ENCODE peak calls at places on chromosome 3, in five cellular contexts. One of them, this sample, is unnamed.

GRCh38 chr3:131083190-131083863 is 56.6 kb downstream of the NEK11 start:
- DNase-seq in lower lobe of right lung: no peak
- DNase-seq in colonic mucosa: no peak
- DNase-seq in adrenal gland: peak; percentile 42
- DNase-seq in astrocyte: no peak
- DNase-seq in this sample: peak; percentile 61

GRCh38 chr3:116280130-116280740 is 165.1 kb downstream of the LSAMP start:
- DNase-seq in lower lobe of right lung: no peak
- DNase-seq in colonic mucosa: no peak
- DNase-seq in adrenal gland: no peak
- DNase-seq in astrocyte: no peak
- DNase-seq in this sample: no peak

GRCh38 chr3:140341817-140342403 is 336.0 kb upstream of the TRIM42 start:
- DNase-seq in lower lobe of right lung: no peak
- DNase-seq in colonic mucosa: no peak
- DNase-seq in adrenal gland: no peak
- DNase-seq in astrocyte: no peak
- DNase-seq in this sample: no peak

GRCh38 chr3:197374951-197375560 is 76.6 kb upstream of the DLG1 start:
- DNase-seq in lower lobe of right lung: no peak
- DNase-seq in colonic mucosa: no peak
- DNase-seq in adrenal gland: no peak
- DNase-seq in astrocyte: no peak
- DNase-seq in this sample: no peak

GRCh38 chr3:62559831-62560445 is 186.6 kb upstream of the FEZF2 start:
- DNase-seq in lower lobe of right lung: no peak
- DNase-seq in colonic mucosa: no peak
- DNase-seq in adrenal gland: no peak
- DNase-seq in astrocyte: no peak
- DNase-seq in this sample: no peak

GRCh38 chr3:45137656-45138181 is 8.5 kb downstream of the CDCP1 start:
- DNase-seq in lower lobe of right lung: no peak
- DNase-seq in colonic mucosa: no peak
- DNase-seq in adrenal gland: no peak
- DNase-seq in astrocyte: no peak
- DNase-seq in this sample: peak; percentile 50

GRCh38 chr3:41997702-41998551 is 36.0 kb upstream of the ULK4 start:
- DNase-seq in lower lobe of right lung: no peak
- DNase-seq in colonic mucosa: no peak
- DNase-seq in adrenal gland: no peak
- DNase-seq in astrocyte: no peak
- DNase-seq in this sample: no peak

GRCh38 chr3:123799544-123800351 is 84.4 kb downstream of the MYLK start:
- DNase-seq in lower lobe of right lung: no peak
- DNase-seq in colonic mucosa: peak; percentile 73
- DNase-seq in adrenal gland: no peak
- DNase-seq in astrocyte: peak; percentile 81
- DNase-seq in this sample: no peak

GRCh38 chr3:183822631-183823030 is 2.7 kb downstream of the MAP6D1 start:
- DNase-seq in lower lobe of right lung: no peak
- DNase-seq in colonic mucosa: no peak
- DNase-seq in adrenal gland: no peak
- DNase-seq in astrocyte: no peak
- DNase-seq in this sample: no peak

GRCh38 chr3:187841552-187841951 is 96.3 kb upstream of the BCL6 start:
- DNase-seq in lower lobe of right lung: no peak
- DNase-seq in colonic mucosa: no peak
- DNase-seq in adrenal gland: peak; percentile 79
- DNase-seq in astrocyte: peak; percentile 20
- DNase-seq in this sample: no peak

DNA sequence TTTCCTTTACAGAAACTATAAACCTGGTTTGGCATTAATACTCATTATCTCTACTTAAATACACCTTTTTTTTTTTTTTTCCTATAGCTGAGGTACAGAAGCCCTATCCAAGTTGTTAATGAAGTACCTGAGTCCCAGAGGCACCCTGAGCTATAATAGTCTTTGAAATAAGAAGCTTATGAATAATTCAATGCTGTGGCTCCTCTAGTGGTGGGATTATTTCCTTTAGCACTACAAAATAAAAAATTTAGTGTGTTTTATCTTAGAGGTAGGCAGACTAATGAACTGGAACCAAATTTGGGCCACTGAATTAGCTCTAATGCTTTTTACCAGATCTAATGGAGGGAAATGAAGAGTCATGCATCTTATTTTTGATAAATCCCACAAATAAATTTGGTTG is 611.9 kb downstream of the EDEM1 start:
- DNase-seq in lower lobe of right lung: no peak
- DNase-seq in colonic mucosa: no peak
- DNase-seq in adrenal gland: no peak
- DNase-seq in astrocyte: no peak
- DNase-seq in this sample: no peak
- H3K4me1 ChIP-seq in lower lobe of right lung: no peaks in the 10 kb centered on the region
- H3K4me1 ChIP-seq in colonic mucosa: no peaks in the 10 kb centered on the region
- H3K4me1 ChIP-seq in adrenal gland: no peaks in the 10 kb centered on the region
- H3K4me1 ChIP-seq in astrocyte: no peaks in the 10 kb centered on the region
- H3K4me1 ChIP-seq in this sample: no peaks in the 10 kb centered on the region

GRCh38 chr3:29494305-29495036 is 213.6 kb downstream of the RBMS3 start:
- DNase-seq in lower lobe of right lung: no peak
- DNase-seq in colonic mucosa: no peak
- DNase-seq in adrenal gland: no peak
- DNase-seq in astrocyte: no peak
- DNase-seq in this sample: no peak

GRCh38 chr3:29493109-29493508 is 212.2 kb downstream of the RBMS3 start:
- DNase-seq in lower lobe of right lung: no peak
- DNase-seq in colonic mucosa: peak; percentile 33
- DNase-seq in adrenal gland: no peak
- DNase-seq in astrocyte: no peak
- DNase-seq in this sample: no peak

DNA sequence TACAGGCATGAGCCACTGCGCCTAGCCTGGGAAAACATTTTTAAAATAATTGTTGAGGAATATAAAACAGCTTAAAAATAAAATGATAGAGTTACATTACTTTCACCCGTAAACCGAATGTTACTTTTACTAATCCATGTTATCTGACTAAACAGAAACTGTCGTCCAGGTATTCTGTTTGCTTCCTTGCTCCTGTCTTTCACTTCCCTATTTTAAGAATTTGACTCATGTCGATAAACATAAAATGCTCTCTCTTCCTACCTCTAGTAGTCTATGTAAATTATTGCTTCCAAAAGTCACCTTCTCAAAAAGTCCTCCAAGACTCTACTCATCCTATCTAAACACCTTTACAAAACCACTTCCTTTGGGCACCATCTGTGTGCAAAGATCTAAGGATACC is 216.4 kb downstream of the RBMS3 start:
- DNase-seq in lower lobe of right lung: no peak
- DNase-seq in colonic mucosa: no peak
- DNase-seq in adrenal gland: no peak
- DNase-seq in astrocyte: no peak
- DNase-seq in this sample: no peak
- H3K27ac ChIP-seq in lower lobe of right lung: no peak overlapping the region
- H3K27ac ChIP-seq in colonic mucosa: no peak overlapping the region
- H3K27ac ChIP-seq in adrenal gland: no peak overlapping the region
- H3K27ac ChIP-seq in astrocyte: no peak overlapping the region
- H3K27ac ChIP-seq in this sample: no peak overlapping the region

GRCh38 chr3:51968175-51968681 is 974 bp upstream of the PCBP4 start:
- DNase-seq in lower lobe of right lung: no peak
- DNase-seq in colonic mucosa: no peak
- DNase-seq in adrenal gland: no peak
- DNase-seq in astrocyte: no peak
- DNase-seq in this sample: peak; percentile 33
- H3K4me1 ChIP-seq in lower lobe of right lung: peaks cover 38% of the 10 kb centered on the region
- H3K4me1 ChIP-seq in colonic mucosa: no peaks in the 10 kb centered on the region
- H3K4me1 ChIP-seq in adrenal gland: peaks cover 22% of the 10 kb centered on the region
- H3K4me1 ChIP-seq in astrocyte: peaks cover 15% of the 10 kb centered on the region
- H3K4me1 ChIP-seq in this sample: peaks cover 66% of the 10 kb centered on the region

GRCh38 chr3:78353231-78353630 is 1313.3 kb downstream of the ROBO2 start:
- DNase-seq in lower lobe of right lung: no peak
- DNase-seq in colonic mucosa: no peak
- DNase-seq in adrenal gland: no peak
- DNase-seq in astrocyte: no peak
- DNase-seq in this sample: no peak

GRCh38 chr3:78349571-78349970 is 1309.7 kb downstream of the ROBO2 start:
- DNase-seq in lower lobe of right lung: no peak
- DNase-seq in colonic mucosa: no peak
- DNase-seq in adrenal gland: no peak
- DNase-seq in astrocyte: no peak
- DNase-seq in this sample: no peak

DNA sequence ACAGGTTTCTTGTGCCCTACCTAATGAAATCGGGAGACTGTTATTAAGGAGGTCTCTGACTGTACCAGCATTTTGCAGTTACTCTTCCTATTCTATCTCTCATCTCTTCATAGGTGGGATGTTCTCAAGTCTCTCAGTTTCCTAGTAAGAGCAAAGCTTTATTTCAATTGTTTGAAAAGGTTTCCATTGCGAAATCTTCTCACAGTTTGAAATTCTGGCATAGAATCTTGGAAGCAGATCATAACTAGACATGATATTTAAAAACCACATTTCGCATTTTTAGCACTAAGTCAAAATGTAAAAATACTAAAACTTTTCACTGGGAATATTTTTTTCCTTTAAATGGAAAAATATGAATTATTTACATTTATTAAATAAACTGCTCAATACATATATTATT is 1311.4 kb downstream of the ROBO2 start:
- DNase-seq in lower lobe of right lung: no peak
- DNase-seq in colonic mucosa: no peak
- DNase-seq in adrenal gland: no peak
- DNase-seq in astrocyte: no peak
- DNase-seq in this sample: no peak
- H3K27ac ChIP-seq in lower lobe of right lung: no peak overlapping the region
- H3K27ac ChIP-seq in colonic mucosa: no peak overlapping the region
- H3K27ac ChIP-seq in adrenal gland: no peak overlapping the region
- H3K27ac ChIP-seq in astrocyte: no peak overlapping the region
- H3K27ac ChIP-seq in this sample: no peak overlapping the region

GRCh38 chr3:16011376-16011775 is 163.1 kb upstream of the GALNT15 start:
- DNase-seq in lower lobe of right lung: no peak
- DNase-seq in colonic mucosa: no peak
- DNase-seq in adrenal gland: no peak
- DNase-seq in astrocyte: peak; percentile 55
- DNase-seq in this sample: no peak

GRCh38 chr3:16012086-16012485 is 162.4 kb upstream of the GALNT15 start:
- DNase-seq in lower lobe of right lung: no peak
- DNase-seq in colonic mucosa: no peak
- DNase-seq in adrenal gland: no peak
- DNase-seq in astrocyte: peak; percentile 76
- DNase-seq in this sample: no peak

GRCh38 chr3:16013563-16013962 is 160.9 kb upstream of the GALNT15 start:
- DNase-seq in lower lobe of right lung: no peak
- DNase-seq in colonic mucosa: no peak
- DNase-seq in adrenal gland: no peak
- DNase-seq in astrocyte: peak; percentile 54
- DNase-seq in this sample: no peak
- H3K4me1 ChIP-seq in lower lobe of right lung: no peaks in the 10 kb centered on the region
- H3K4me1 ChIP-seq in colonic mucosa: no peaks in the 10 kb centered on the region
- H3K4me1 ChIP-seq in adrenal gland: no peaks in the 10 kb centered on the region
- H3K4me1 ChIP-seq in astrocyte: peaks cover 16% of the 10 kb centered on the region
- H3K4me1 ChIP-seq in this sample: no peaks in the 10 kb centered on the region

GRCh38 chr3:171200052-171201029 is 173.8 kb upstream of the SLC2A2 start:
- DNase-seq in lower lobe of right lung: no peak
- DNase-seq in colonic mucosa: no peak
- DNase-seq in adrenal gland: no peak
- DNase-seq in astrocyte: peak; percentile 52
- DNase-seq in this sample: no peak

GRCh38 chr3:171204942-171205341 is 178.4 kb upstream of the SLC2A2 start:
- DNase-seq in lower lobe of right lung: no peak
- DNase-seq in colonic mucosa: no peak
- DNase-seq in adrenal gland: no peak
- DNase-seq in astrocyte: no peak
- DNase-seq in this sample: no peak

GRCh38 chr3:171201825-171202224 is 175.3 kb upstream of the SLC2A2 start:
- DNase-seq in lower lobe of right lung: no peak
- DNase-seq in colonic mucosa: no peak
- DNase-seq in adrenal gland: no peak
- DNase-seq in astrocyte: no peak
- DNase-seq in this sample: no peak

GRCh38 chr3:171206283-171206682 is 179.8 kb upstream of the SLC2A2 start:
- DNase-seq in lower lobe of right lung: no peak
- DNase-seq in colonic mucosa: no peak
- DNase-seq in adrenal gland: no peak
- DNase-seq in astrocyte: no peak
- DNase-seq in this sample: no peak
- H3K27ac ChIP-seq in lower lobe of right lung: no peak overlapping the region
- H3K27ac ChIP-seq in colonic mucosa: no peak overlapping the region
- H3K27ac ChIP-seq in adrenal gland: no peak overlapping the region
- H3K27ac ChIP-seq in astrocyte: no peak overlapping the region
- H3K27ac ChIP-seq in this sample: no peak overlapping the region

GRCh38 chr3:14175383-14176037 is 2.9 kb downstream of the XPC start:
- DNase-seq in lower lobe of right lung: no peak
- DNase-seq in colonic mucosa: no peak
- DNase-seq in adrenal gland: no peak
- DNase-seq in astrocyte: peak; percentile 60
- DNase-seq in this sample: no peak
- H3K4me1 ChIP-seq in lower lobe of right lung: peaks cover 37% of the 10 kb centered on the region
- H3K4me1 ChIP-seq in colonic mucosa: peaks cover 20% of the 10 kb centered on the region
- H3K4me1 ChIP-seq in adrenal gland: peaks cover 25% of the 10 kb centered on the region
- H3K4me1 ChIP-seq in astrocyte: peaks cover 35% of the 10 kb centered on the region
- H3K4me1 ChIP-seq in this sample: peaks cover 41% of the 10 kb centered on the region

GRCh38 chr3:66398228-66399025 is 102.4 kb downstream of the LRIG1 start:
- DNase-seq in lower lobe of right lung: no peak
- DNase-seq in colonic mucosa: no peak
- DNase-seq in adrenal gland: no peak
- DNase-seq in astrocyte: no peak
- DNase-seq in this sample: peak; percentile 70
- H3K27ac ChIP-seq in lower lobe of right lung: no peak overlapping the region
- H3K27ac ChIP-seq in colonic mucosa: no peak overlapping the region
- H3K27ac ChIP-seq in adrenal gland: no peak overlapping the region
- H3K27ac ChIP-seq in astrocyte: no peak overlapping the region
- H3K27ac ChIP-seq in this sample: peak overlapping the region; percentile 62

GRCh38 chr3:49343163-49343562 is 3.3 kb upstream of the USP4 start:
- DNase-seq in lower lobe of right lung: no peak
- DNase-seq in colonic mucosa: no peak
- DNase-seq in adrenal gland: no peak
- DNase-seq in astrocyte: no peak
- DNase-seq in this sample: no peak

GRCh38 chr3:49339947-49340800 is at the start of gene USP4:
- DNase-seq in lower lobe of right lung: peak; percentile 97
- DNase-seq in colonic mucosa: peak; percentile 93
- DNase-seq in adrenal gland: peak; percentile 89
- DNase-seq in astrocyte: peak; percentile 82
- DNase-seq in this sample: peak; percentile 89

GRCh38 chr3:49339593-49339946 is 283 bp downstream of the USP4 start:
- DNase-seq in lower lobe of right lung: peak; percentile 63
- DNase-seq in colonic mucosa: peak; percentile 49
- DNase-seq in adrenal gland: peak; percentile 39
- DNase-seq in astrocyte: no peak
- DNase-seq in this sample: no peak

GRCh38 chr3:49346797-49347251 is 7.0 kb upstream of the USP4 start:
- DNase-seq in lower lobe of right lung: no peak
- DNase-seq in colonic mucosa: no peak
- DNase-seq in adrenal gland: no peak
- DNase-seq in astrocyte: peak; percentile 80
- DNase-seq in this sample: no peak

GRCh38 chr3:49341996-49342395 is 2.1 kb upstream of the USP4 start:
- DNase-seq in lower lobe of right lung: no peak
- DNase-seq in colonic mucosa: no peak
- DNase-seq in adrenal gland: no peak
- DNase-seq in astrocyte: no peak
- DNase-seq in this sample: no peak
- H3K4me1 ChIP-seq in lower lobe of right lung: peaks cover 75% of the 10 kb centered on the region
- H3K4me1 ChIP-seq in colonic mucosa: peaks cover 13% of the 10 kb centered on the region
- H3K4me1 ChIP-seq in adrenal gland: peaks cover 12% of the 10 kb centered on the region
- H3K4me1 ChIP-seq in astrocyte: peaks cover 26% of the 10 kb centered on the region
- H3K4me1 ChIP-seq in this sample: peaks cover 28% of the 10 kb centered on the region

This sample was measured in body of pancreas.